ENCODE peak calls at places on chromosome X, in eight cellular contexts. P, M, Q, C, K, X, H and D are unnamed samples.

GRCh38 chrX:18886344-18887161 is 97.4 kb downstream of the PHKA2 start:
- DNase-seq in P (peak; percentile 15), M (no peak), Q (peak; percentile 33), C (peak; percentile 27), K (peak; percentile 59), X (peak; percentile 84), H (peak; percentile 68), D (peak; percentile 46)

GRCh38 chrX:153900806-153901752 is 3.4 kb upstream of the AVPR2 start:
- DNase-seq in P (no peak), M (peak; percentile 75), Q (no peak), C (peak; percentile 42), K (no peak), X (peak; percentile 72), H (peak; percentile 59), D (no peak)

GRCh38 chrX:40542208-40542607 is 38.6 kb upstream of the ATP6AP2 start:
- DNase-seq in P (no peak), M (no peak), Q (no peak), C (no peak), K (no peak), X (no peak), H (no peak), D (no peak)

GRCh38 chrX:48083706-48084105 is 12.3 kb upstream of the ZNF630 start:
- DNase-seq in P (no peak), M (no peak), Q (no peak), C (no peak), K (no peak), X (no peak), H (no peak), D (no peak)

GRCh38 chrX:14591976-14592375 is 62.6 kb downstream of the GLRA2 start:
- DNase-seq in P (no peak), M (no peak), Q (no peak), C (no peak), K (no peak), X (no peak), H (no peak), D (no peak)

GRCh38 chrX:24733111-24733510 is 39.4 kb downstream of the POLA1 start:
- DNase-seq in P (no peak), M (no peak), Q (no peak), C (no peak), K (no peak), X (no peak), H (no peak), D (no peak)

GRCh38 chrX:1242901-1243402 is 25.7 kb upstream of the CSF2RA start:
- DNase-seq in P (no peak), M (peak; percentile 6), Q (no peak), C (no peak), K (no peak), X (no peak), H (no peak), D (no peak)

GRCh38 chrX:2829066-2829430 is 318 bp downstream of the GYG2 start:
- DNase-seq in P (peak; percentile 52), M (no peak), Q (no peak), C (no peak), K (no peak), X (no peak), H (peak; percentile 17), D (no peak)

GRCh38 chrX:119726900-119727555 is 31.4 kb upstream of the SOWAHD start:
- DNase-seq in P (no peak), M (no peak), Q (no peak), C (no peak), K (no peak), X (no peak), H (no peak), D (no peak)

GRCh38 chrX:121308276-121308805 is 260.9 kb downstream of the GLUD2 start:
- DNase-seq in P (no peak), M (peak; percentile 23), Q (no peak), C (peak; percentile 3), K (peak; percentile 60), X (no peak), H (peak; percentile 73), D (peak; percentile 33)